ENCODE peak calls at places on chromosomes 4 and X, in seven cellular contexts. D is sigmoid colon, U is germinal center, G is natural killer cell, P is iPS-NIHi11, V is endothelial cell, E is COLO829. A is an unnamed sample.

GRCh38 chr4:885353-885752 is 46.8 kb downstream of the GAK start:
- DNase-seq in G (no peak), E (no peak), P (no peak), V (no peak), D (no peak), U (no peak), A (no peak)

GRCh38 chrX:118941147-118941546 is 33.3 kb upstream of the LONRF3 start:
- DNase-seq in P (no peak), U (no peak), V (no peak), D (no peak), E (no peak), G (no peak), A (no peak)

GRCh38 chrX:71173440-71173839 is 28.8 kb downstream of the NLGN3 start:
- DNase-seq in G (no peak), V (no peak), E (no peak), D (no peak), U (no peak), P (no peak), A (no peak)

GRCh38 chr4:88528861-88529260 is 5.3 kb upstream of the PYURF start:
- DNase-seq in V (no peak), G (no peak), D (no peak), E (no peak), P (no peak), U (no peak), A (no peak)

GRCh38 chrX:96579252-96579651 is 105.4 kb upstream of the DIAPH2 start:
- DNase-seq in E (no peak), D (no peak), V (no peak), P (no peak), G (no peak), U (no peak), A (no peak)

GRCh38 chr4:89410687-89411086 is 103.1 kb upstream of the GPRIN3 start:
- DNase-seq in E (peak), D (no peak), U (no peak), V (no peak), P (no peak), G (no peak), A (peak)

GRCh38 chr4:2246384-2247127 is 4.6 kb upstream of the HAUS3 start:
- DNase-seq in E (no peak), V (peak), P (no peak), U (no peak), G (no peak), D (no peak), A (no peak)

GRCh38 chr4:120611092-120611491 is 311.4 kb downstream of the PRDM5 start:
- DNase-seq in G (no peak), E (no peak), U (no peak), D (no peak), V (no peak), P (no peak), A (no peak)

GRCh38 chrX:43448688-43449087 is 207.4 kb upstream of the MAOA start:
- DNase-seq in G (no peak), P (no peak), D (no peak), V (no peak), E (no peak), U (no peak), A (no peak)

GRCh38 chr4:145956288-145956890 is 17.8 kb upstream of the ZNF827 start:
- DNase-seq in G (no peak), E (peak), D (no peak), V (peak), U (peak), P (peak), A (peak)

GRCh38 chr4:121226362-121226761 is 62.2 kb upstream of the TNIP3 start:
- DNase-seq in D (no peak), G (no peak), P (no peak), E (no peak), V (no peak), U (no peak), A (peak)

GRCh38 chr4:7933631-7934510 is 5.8 kb downstream of the AFAP1 start:
- DNase-seq in U (no peak), G (no peak), V (no peak), P (no peak), D (peak), E (no peak), A (no peak)

GRCh38 chr4:127055349-127055748 is 577.4 kb upstream of the INTU start:
- DNase-seq in E (no peak), G (no peak), V (no peak), P (peak), U (no peak), D (no peak), A (no peak)

GRCh38 chr4:56468097-56468422 is 643 bp downstream of the SRP72 start:
- DNase-seq in V (peak), P (peak), G (no peak), D (no peak), U (peak), E (peak), A (peak)

GRCh38 chr4:95155759-95156451 is 392.9 kb downstream of the UNC5C start:
- DNase-seq in D (no peak), V (no peak), E (peak), P (peak), U (peak), G (no peak), A (peak)

GRCh38 chr4:4461850-4462249 is 74.9 kb downstream of the NSG1 start:
- DNase-seq in P (no peak), D (no peak), V (no peak), E (no peak), G (no peak), U (no peak), A (no peak)